ENCODE peak calls at places on chromosomes 7 and 10, in ten cellular contexts. Z is ascending aorta; F is pancreas; H is CD4-positive, alpha-beta T cell; K is uterus; L is A549; M is neuronal stem cell; R is esophagus squamous epithelium; J is SJSA1; A is H1. E is an unnamed sample. For H3K9me3, the result is how much of the 10 kb centered on the place peaks cover.

GRCh38 chr10:15370741-15371701 is at the start of gene FAM171A1:
- DNase-seq in Z (no peak), F (peak), H (peak), K (peak), L (peak), M (peak), R (no peak), J (peak), A (peak), E (peak)

GRCh38 chr7:102916426-102916825 is 3.6 kb downstream of the LRRC17 start:
- DNase-seq in Z (no peak), F (no peak), H (no peak), K (no peak), L (no peak), M (no peak), R (no peak), J (peak), A (no peak), E (no peak)

GRCh38 chr7:94394399-94395140 is at the start of gene COL1A2:
- DNase-seq in Z (peak), F (peak), H (no peak), K (peak), L (no peak), M (peak), R (peak), J (peak), A (peak), E (no peak)

GRCh38 chr7:46576950-46577349 is 655.9 kb upstream of the IGFBP3 start:
- DNase-seq in Z (no peak), F (no peak), H (no peak), K (no peak), L (no peak), M (no peak), R (no peak), J (no peak), A (no peak), E (no peak)

GRCh38 chr10:89503633-89504345 is 31.6 kb downstream of the SLC16A12 start:
- DNase-seq in Z (no peak), F (no peak), H (no peak), K (no peak), L (no peak), M (no peak), R (no peak), J (no peak), A (no peak), E (no peak)

GRCh38 chr10:15346440-15347141 is 24.5 kb downstream of the FAM171A1 start:
- DNase-seq in Z (no peak), F (no peak), H (no peak), K (peak), L (no peak), M (no peak), R (no peak), J (no peak), A (no peak), E (no peak)

GRCh38 chr7:134660242-134660785 is 13.7 kb downstream of the BPGM start:
- DNase-seq in Z (no peak), F (no peak), H (no peak), K (no peak), L (no peak), M (no peak), R (no peak), J (no peak), A (no peak), E (no peak)

GRCh38 chr7:152145853-152146466 is 120.5 kb downstream of the GALNT11 start:
- DNase-seq in Z (no peak), F (no peak), H (no peak), K (no peak), L (peak), M (peak), R (no peak), J (peak), A (no peak), E (no peak)

GRCh38 chr7:8176370-8177081 is 85.4 kb downstream of the ICA1 start:
- DNase-seq in Z (no peak), F (no peak), H (peak), K (no peak), L (no peak), M (no peak), R (no peak), J (no peak), A (no peak), E (peak)

GRCh38 chr7:132472463-132473120 is 103.7 kb downstream of the PLXNA4 start:
- DNase-seq in Z (peak), F (no peak), H (no peak), K (peak), L (no peak), M (no peak), R (no peak), J (no peak), A (no peak), E (no peak)

GRCh38 chr7:99707096-99707495 is 27.3 kb upstream of the CYP3A5 start:
- DNase-seq in Z (no peak), F (no peak), H (no peak), K (no peak), L (no peak), M (no peak), R (no peak), J (no peak), A (no peak), E (no peak)

GRCh38 chr7:130491841-130492518 is at the start of gene MEST:
- DNase-seq in Z (no peak), F (peak), H (no peak), K (no peak), L (no peak), M (no peak), R (no peak), J (no peak), A (peak), E (no peak)

GRCh38 chr10:6995846-6996245 is 415.0 kb downstream of the SFMBT2 start:
- DNase-seq in Z (no peak), F (no peak), H (no peak), K (no peak), L (no peak), M (no peak), R (no peak), J (no peak), A (no peak), E (no peak)

GRCh38 chr7:39702133-39702532 is 78.8 kb downstream of the RALA start:
- DNase-seq in Z (no peak), F (no peak), H (no peak), K (no peak), L (no peak), M (no peak), R (no peak), J (no peak), A (no peak), E (no peak)

GRCh38 chr10:77925410-77925794 is 1.2 kb downstream of the DLG5 start:
- DNase-seq in Z (no peak), F (no peak), H (no peak), K (peak), L (peak), M (no peak), R (no peak), J (no peak), A (no peak), E (no peak)

GRCh38 chr10:62613429-62613828 is 191.1 kb upstream of the ADO start:
- DNase-seq in Z (no peak), F (no peak), H (no peak), K (no peak), L (peak), M (no peak), R (no peak), J (no peak), A (no peak), E (no peak)

GRCh38 chr10:97733256-97733655 is 3.7 kb upstream of the ZFYVE27 start:
- DNase-seq in Z (no peak), F (no peak), H (no peak), K (no peak), L (no peak), M (no peak), R (no peak), J (no peak), A (no peak), E (no peak)

GRCh38 chr10:63115732-63116383 is 17.3 kb upstream of the NRBF2 start:
- DNase-seq in Z (peak), F (peak), H (no peak), K (peak), L (peak), M (peak), R (no peak), J (peak), A (no peak), E (no peak)

GRCh38 chr7:105932835-105933477 is 30.1 kb upstream of the CDHR3 start:
- DNase-seq in Z (no peak), F (no peak), H (no peak), K (no peak), L (no peak), M (peak), R (no peak), J (no peak), A (no peak), E (no peak)

GRCh38 chr10:23204773-23205172 is 12.7 kb downstream of the PTF1A start:
- DNase-seq in Z (no peak), F (no peak), H (no peak), K (no peak), L (no peak), M (no peak), R (no peak), J (no peak), A (no peak), E (no peak)

GRCh38 chr10:118339096-118339495 is 3.0 kb downstream of the FAM204A start:
- DNase-seq in Z (no peak), F (no peak), H (no peak), K (no peak), L (no peak), M (no peak), R (no peak), J (no peak), A (no peak), E (no peak)

GRCh38 chr7:78770422-78771410 is 682.8 kb downstream of the MAGI2 start:
- DNase-seq in Z (no peak), F (no peak), H (no peak), K (no peak), L (no peak), M (no peak), R (no peak), J (no peak), A (peak), E (no peak)

GRCh38 chr7:51224811-51225581 is 91.6 kb downstream of the COBL start:
- DNase-seq in Z (no peak), F (peak), H (no peak), K (no peak), L (peak), M (no peak), R (no peak), J (no peak), A (peak), E (no peak)

GRCh38 chr7:132116369-132116768 is 459.9 kb downstream of the PLXNA4 start:
- DNase-seq in Z (no peak), F (no peak), H (no peak), K (no peak), L (peak), M (no peak), R (no peak), J (no peak), A (no peak), E (no peak)

DNA sequence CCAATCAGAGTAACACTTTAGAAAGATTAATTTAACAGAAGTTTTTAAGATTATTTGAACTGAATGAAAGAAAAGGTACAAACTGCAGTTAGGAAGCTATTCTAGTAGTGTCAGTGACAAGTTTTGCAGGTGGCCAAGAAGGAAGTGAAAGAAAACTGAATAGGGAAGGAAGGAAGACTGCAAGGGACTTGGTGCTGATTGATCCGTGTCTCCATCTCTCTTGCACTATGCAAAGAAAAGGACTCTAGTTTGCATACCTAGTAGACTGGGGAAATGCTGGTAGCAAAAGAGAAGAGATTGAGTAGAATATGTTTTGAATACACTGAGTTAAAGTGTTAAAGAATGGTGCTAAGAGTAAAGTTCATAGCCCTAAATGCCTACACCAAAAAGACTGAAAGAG is 33.0 kb downstream of the OR6V1 start:
- DNase-seq in Z (no peak), F (no peak), H (no peak), K (no peak), L (no peak), M (no peak), R (no peak), J (no peak), A (no peak), E (no peak)
- H3K9me3 ChIP-seq in Z (under half), F (under half), H (under half), K (under half), L (under half), M (under half), R (under half), J (under half), A (under half), E (under half)

DNA sequence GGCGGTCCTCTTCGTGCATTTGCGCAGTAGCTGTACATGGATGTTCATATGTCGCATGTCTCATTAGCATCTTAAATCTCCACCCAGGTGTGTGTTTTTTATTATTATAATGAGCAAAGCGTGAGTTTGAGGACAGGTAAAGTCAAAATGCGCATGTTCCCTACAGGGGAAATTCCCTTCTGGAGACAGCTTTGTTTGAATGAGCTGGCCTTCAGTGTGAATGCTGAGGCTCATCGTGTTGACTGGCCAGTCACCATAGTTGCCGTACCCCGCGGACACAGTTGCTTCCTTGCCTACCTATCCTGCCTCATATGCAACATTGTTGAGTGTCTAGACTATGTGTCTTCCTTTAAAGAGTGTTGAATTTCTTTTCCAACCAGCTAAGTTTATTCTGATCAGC is 13.6 kb downstream of the LYZL1 start:
- DNase-seq in Z (no peak), F (no peak), H (no peak), K (no peak), L (no peak), M (no peak), R (no peak), J (no peak), A (no peak), E (no peak)
- H3K9me3 ChIP-seq in Z (under half), F (under half), H (under half), K (under half), L (half or more), M (under half), R (under half), J (under half), A (under half), E (under half)

GRCh38 chr7:138521837-138522461 is 61.9 kb downstream of the TRIM24 start:
- DNase-seq in Z (no peak), F (no peak), H (no peak), K (no peak), L (no peak), M (no peak), R (no peak), J (no peak), A (no peak), E (no peak)

GRCh38 chr7:138520742-138521141 is 60.7 kb downstream of the TRIM24 start:
- DNase-seq in Z (no peak), F (no peak), H (no peak), K (no peak), L (no peak), M (no peak), R (no peak), J (no peak), A (no peak), E (no peak)

GRCh38 chr7:138527746-138528223 is 67.7 kb downstream of the TRIM24 start:
- DNase-seq in Z (no peak), F (no peak), H (no peak), K (no peak), L (peak), M (peak), R (no peak), J (no peak), A (no peak), E (no peak)

GRCh38 chr7:138524259-138524658 is 64.2 kb downstream of the TRIM24 start:
- DNase-seq in Z (no peak), F (no peak), H (no peak), K (no peak), L (no peak), M (no peak), R (no peak), J (no peak), A (no peak), E (no peak)

DNA sequence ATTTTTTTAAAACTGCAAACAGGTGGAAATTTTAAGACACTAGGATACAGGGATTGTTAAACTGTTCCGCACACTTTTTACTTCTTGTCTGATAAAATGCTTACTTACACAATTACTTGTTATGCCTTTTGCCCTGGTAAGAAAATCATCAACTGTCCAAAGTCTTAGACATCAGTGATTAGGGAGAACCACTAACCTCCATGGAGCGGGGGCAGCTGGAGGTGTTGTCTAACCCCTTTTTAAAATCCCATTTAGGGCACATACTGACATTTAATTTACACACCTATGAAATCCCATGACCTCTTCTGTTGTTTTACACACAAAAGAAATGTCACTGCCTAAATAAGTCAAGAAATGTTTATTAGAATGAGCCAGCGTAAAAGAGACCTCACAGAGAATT is 65.7 kb downstream of the TRIM24 start:
- DNase-seq in Z (no peak), F (no peak), H (no peak), K (no peak), L (no peak), M (no peak), R (no peak), J (no peak), A (no peak), E (no peak)
- H3K9me3 ChIP-seq in Z (under half), F (under half), H (under half), K (under half), L (under half), M (under half), R (under half), J (under half), A (under half), E (under half)

GRCh38 chr7:31937982-31938381 is 132.2 kb downstream of the PDE1C start:
- DNase-seq in Z (no peak), F (no peak), H (no peak), K (no peak), L (no peak), M (no peak), R (no peak), J (no peak), A (no peak), E (no peak)

GRCh38 chr7:31933481-31933880 is 136.7 kb downstream of the PDE1C start:
- DNase-seq in Z (no peak), F (no peak), H (no peak), K (no peak), L (peak), M (no peak), R (no peak), J (no peak), A (no peak), E (no peak)

GRCh38 chr7:31935671-31936070 is 134.5 kb downstream of the PDE1C start:
- DNase-seq in Z (no peak), F (no peak), H (no peak), K (no peak), L (no peak), M (no peak), R (no peak), J (no peak), A (no peak), E (no peak)

GRCh38 chr7:31935115-31935514 is 135.1 kb downstream of the PDE1C start:
- DNase-seq in Z (no peak), F (no peak), H (no peak), K (no peak), L (peak), M (no peak), R (no peak), J (no peak), A (no peak), E (no peak)

DNA sequence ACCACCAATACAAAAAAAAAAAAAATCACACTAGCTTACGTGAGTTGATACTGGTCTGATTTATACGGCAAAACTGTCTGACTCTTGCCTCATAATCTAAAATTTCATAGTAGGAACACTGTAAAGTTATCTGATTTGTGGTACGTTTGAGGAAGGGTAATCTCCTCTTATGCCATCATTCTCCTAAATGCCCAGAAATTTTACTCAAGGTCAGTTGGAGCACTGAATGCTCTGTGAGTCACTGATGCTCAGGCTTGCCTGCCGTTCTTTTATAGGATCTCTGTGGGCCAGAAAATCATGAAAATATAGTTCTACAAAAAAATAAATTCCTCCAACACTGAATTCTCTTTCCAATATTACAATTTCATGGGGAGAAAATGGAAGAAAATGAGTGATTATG is 135.7 kb downstream of the PDE1C start:
- DNase-seq in Z (no peak), F (no peak), H (no peak), K (no peak), L (no peak), M (no peak), R (no peak), J (no peak), A (no peak), E (no peak)
- H3K9me3 ChIP-seq in Z (under half), F (under half), H (under half), K (under half), L (under half), M (under half), R (under half), J (under half), A (under half), E (under half)

GRCh38 chr10:49257626-49258350 is 41.2 kb upstream of the C10orf71 start:
- DNase-seq in Z (no peak), F (no peak), H (no peak), K (no peak), L (no peak), M (no peak), R (no peak), J (no peak), A (no peak), E (no peak)
- H3K9me3 ChIP-seq in Z (under half), F (under half), H (under half), K (under half), L (under half), M (under half), R (under half), J (under half), A (under half), E (under half)

GRCh38 chr7:158141221-158141582 is 446.4 kb downstream of the PTPRN2 start:
- DNase-seq in Z (no peak), F (no peak), H (no peak), K (no peak), L (no peak), M (no peak), R (no peak), J (no peak), A (no peak), E (no peak)
- H3K9me3 ChIP-seq in Z (under half), F (under half), H (under half), K (under half), L (under half), M (under half), R (under half), J (under half), A (half or more), E (under half)

DNA sequence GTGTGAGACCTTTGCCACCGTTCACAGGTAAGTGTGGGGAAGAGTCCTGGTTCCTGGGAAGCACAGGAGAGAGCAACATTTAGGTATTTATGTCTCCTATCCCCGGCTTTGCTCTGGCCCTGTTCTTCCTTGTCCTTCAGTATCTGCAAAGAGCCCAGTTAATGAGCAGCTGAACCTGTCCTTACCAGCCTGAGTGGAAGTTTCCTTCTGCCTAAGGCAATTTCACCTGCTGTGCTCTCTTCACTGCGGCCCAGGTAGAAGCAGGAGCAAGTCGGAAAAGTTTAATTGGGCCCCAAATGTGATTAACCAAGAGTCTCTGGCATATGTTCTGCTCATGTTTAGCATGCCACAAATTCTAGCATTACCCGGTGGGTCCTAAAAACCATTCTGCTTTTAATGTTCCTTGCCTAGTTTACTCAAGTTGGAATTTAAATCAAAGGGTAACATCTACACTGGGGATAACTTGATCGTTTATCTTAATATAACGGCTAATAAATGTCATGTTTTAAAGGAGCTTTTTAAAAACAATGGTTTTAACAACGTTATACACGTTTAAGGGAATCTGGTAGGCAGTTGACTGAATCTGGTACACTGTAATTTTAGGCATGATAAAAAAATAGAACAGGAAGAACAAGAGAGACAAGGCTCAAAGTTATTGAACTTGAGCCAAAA is 817.1 kb downstream of the TYW1 start:
- DNase-seq in Z (no peak), F (no peak), H (no peak), K (no peak), L (no peak), M (no peak), R (no peak), J (no peak), A (no peak), E (no peak)
- H3K9me3 ChIP-seq in Z (under half), F (under half), H (under half), K (under half), L (under half), M (under half), R (under half), J (under half), A (under half), E (under half)

E was measured in T-helper 17 cell.